ENCODE peak calls at places on chromosomes 3 and 15, in five cellular contexts. G, N, I, M and O are unnamed samples.

GRCh38 chr15:71044006-71044405 is 71.3 kb upstream of the THSD4 start:
- DNase-seq in I (peak; percentile 83), N (no peak), G (no peak), M (no peak), O (no peak)

GRCh38 chr3:13021141-13021933 is 51.9 kb downstream of the IQSEC1 start:
- DNase-seq in I (no peak), M (no peak), G (peak; percentile 46), N (no peak), O (no peak)

GRCh38 chr15:68644088-68644904 is 65.5 kb downstream of the CORO2B start:
- DNase-seq in I (peak; percentile 91), M (no peak), G (no peak), N (peak; percentile 54), O (peak; percentile 83)

GRCh38 chr15:49145651-49146609 is 9.5 kb downstream of the COPS2 start:
- DNase-seq in N (peak; percentile 80), M (no peak), G (no peak), I (peak; percentile 77), O (peak; percentile 39)

GRCh38 chr3:55341502-55342031 is 145.5 kb downstream of the WNT5A start:
- DNase-seq in G (no peak), I (no peak), M (no peak), N (no peak), O (peak; percentile 16)

GRCh38 chr15:29852201-29852600 is 29.9 kb upstream of the TJP1 start:
- DNase-seq in N (no peak), G (no peak), M (no peak), I (no peak), O (no peak)

GRCh38 chr15:39969871-39970270 is 36.0 kb downstream of the EIF2AK4 start:
- DNase-seq in G (no peak), I (peak; percentile 86), N (no peak), M (no peak), O (peak; percentile 29)

GRCh38 chr15:94611656-94612055 is 380.3 kb downstream of the MCTP2 start:
- DNase-seq in I (no peak), G (no peak), N (no peak), M (no peak), O (no peak)

GRCh38 chr3:20772869-20773268 is 586.9 kb upstream of the SGO1 start:
- DNase-seq in M (no peak), I (no peak), G (no peak), N (no peak), O (no peak)